ENCODE peak calls at places on chromosomes 4 and X, in four cellular contexts. R, O, D and G are unnamed samples.

GRCh38 chrX:41921492-41922124 is 1.7 kb downstream of the CASK start:
- DNase-seq in R (no peak), O (peak; percentile 73), D (peak; percentile 18), G (no peak)

GRCh38 chrX:107968623-107969022 is 13.5 kb downstream of the TEX13B start:
- DNase-seq in D (no peak), R (no peak), O (peak; percentile 51), G (no peak)

GRCh38 chrX:10158279-10158939 is 1.6 kb downstream of the CLCN4 start:
- DNase-seq in O (no peak), R (no peak), D (no peak), G (peak; percentile 5)

GRCh38 chrX:88655460-88655859 is 91.6 kb upstream of the CPXCR1 start:
- DNase-seq in O (no peak), R (no peak), D (no peak), G (no peak)

GRCh38 chrX:150352114-150352513 is 11.0 kb upstream of the MAMLD1 start:
- DNase-seq in O (peak; percentile 28), R (no peak), D (no peak), G (no peak)

GRCh38 chrX:15151267-15152196 is 118.4 kb downstream of the ASB9 start:
- DNase-seq in D (no peak), R (no peak), O (peak; percentile 23), G (no peak)

GRCh38 chr4:150135134-150135773 is 57.0 kb downstream of the DCLK2 start:
- DNase-seq in D (peak; percentile 43), O (no peak), R (no peak), G (no peak)

GRCh38 chr4:82774711-82775171 is 23.9 kb downstream of the SCD5 start:
- DNase-seq in D (no peak), O (no peak), R (no peak), G (no peak)

GRCh38 chr4:57320217-57320616 is 210.0 kb upstream of the IGFBP7 start:
- DNase-seq in O (no peak), D (no peak), R (no peak), G (no peak)

GRCh38 chr4:57184378-57185031 is 74.3 kb upstream of the IGFBP7 start:
- DNase-seq in O (no peak), D (no peak), R (no peak), G (no peak)

DNA sequence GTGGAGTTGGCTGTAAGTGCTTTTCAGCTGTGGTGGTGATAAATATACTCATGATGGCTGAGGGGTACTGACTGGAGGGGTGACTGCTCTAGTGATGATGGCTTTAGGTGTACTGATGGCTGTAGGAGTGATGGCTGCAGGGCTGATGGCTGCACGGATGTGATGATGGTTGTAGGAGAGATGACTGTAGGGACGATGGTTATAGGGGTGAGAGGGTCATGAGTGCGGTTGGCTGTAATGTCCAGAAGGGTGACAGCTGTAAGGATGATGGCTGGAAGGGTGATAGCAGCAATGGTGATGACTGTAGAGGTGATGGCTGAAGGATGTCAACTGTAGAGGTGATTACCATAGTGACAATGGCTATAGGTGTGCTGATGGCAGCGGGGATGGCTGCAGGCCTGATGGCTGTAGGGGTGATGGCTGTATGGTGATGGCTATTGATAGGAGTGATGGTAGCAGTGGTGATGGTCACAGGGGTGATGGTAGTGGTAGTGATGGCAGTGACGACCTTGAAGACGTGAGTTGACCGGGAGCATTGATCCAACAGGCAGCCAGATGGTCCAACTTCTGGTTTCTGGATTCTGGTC is 570 bp upstream of the SASH3 start:
- DNase-seq in O (no peak), D (no peak), R (no peak), G (no peak)
- H3K9ac ChIP-seq in O (no peak overlapping the region), D (peak overlapping the region; percentile 89), R (no peak overlapping the region), G (no peak overlapping the region)

DNA sequence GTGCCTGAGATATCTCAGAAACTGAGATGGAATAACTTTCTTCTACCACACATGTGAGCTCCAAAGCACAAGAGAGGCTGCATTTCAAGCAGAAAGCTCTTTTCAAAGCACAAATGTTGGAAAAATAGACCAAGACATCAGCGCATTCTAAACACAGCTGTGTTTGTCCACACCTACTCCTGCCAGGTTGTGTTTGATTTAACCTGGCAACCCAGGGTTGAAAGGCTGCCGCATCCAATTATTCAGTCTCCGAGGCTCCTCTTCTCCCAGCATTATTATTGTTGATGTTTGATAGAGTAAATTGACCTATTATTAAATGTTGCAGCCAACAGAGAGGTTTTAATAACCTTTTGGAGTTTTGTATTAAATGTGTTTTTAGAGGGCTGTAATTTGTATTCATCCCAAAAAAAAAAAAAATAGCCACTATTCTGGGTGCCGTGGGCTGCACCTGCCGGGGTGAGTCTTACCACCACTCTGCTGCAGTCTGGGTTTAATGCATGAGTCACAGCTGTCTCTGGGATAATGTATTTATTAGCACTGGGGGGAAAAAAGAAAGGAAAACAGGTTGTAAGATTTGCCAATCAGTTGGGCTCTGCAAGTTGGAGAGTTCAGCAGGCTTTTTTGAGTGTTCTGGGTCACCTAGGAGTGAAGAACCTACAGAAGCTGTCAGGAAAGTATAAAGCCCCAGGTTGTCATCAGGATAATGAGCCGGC is 105.2 kb upstream of the NOCT start:
- DNase-seq in D (no peak), R (no peak), O (peak; percentile 47), G (no peak)
- H3K9ac ChIP-seq in D (no peak overlapping the region), R (no peak overlapping the region), O (peak overlapping the region; percentile 35), G (no peak overlapping the region)

GRCh38 chr4:98664959-98665358 is 6.5 kb upstream of the TSPAN5 start:
- DNase-seq in D (no peak), O (no peak), R (no peak), G (no peak)
- H3K9ac ChIP-seq in D (no peak overlapping the region), O (no peak overlapping the region), R (no peak overlapping the region), G (no peak overlapping the region)

GRCh38 chr4:113756005-113756410 is 5.5 kb downstream of the CAMK2D start:
- DNase-seq in O (peak; percentile 74), R (no peak), D (no peak), G (no peak)

GRCh38 chr4:113760094-113760851 is 1.3 kb downstream of the CAMK2D start:
- DNase-seq in O (peak; percentile 59), D (peak; percentile 11), R (no peak), G (no peak)

GRCh38 chr4:113757486-113757885 is 4.1 kb downstream of the CAMK2D start:
- DNase-seq in O (no peak), R (no peak), D (no peak), G (no peak)

GRCh38 chr4:113759696-113760093 is 1.8 kb downstream of the CAMK2D start:
- DNase-seq in R (no peak), O (no peak), D (no peak), G (no peak)

GRCh38 chr4:113758361-113758760 is 3.2 kb downstream of the CAMK2D start:
- DNase-seq in R (no peak), O (peak; percentile 26), D (no peak), G (no peak)
- H3K9ac ChIP-seq in R (peak overlapping the region; percentile 14), O (peak overlapping the region; percentile 39), D (no peak overlapping the region), G (no peak overlapping the region)

DNA sequence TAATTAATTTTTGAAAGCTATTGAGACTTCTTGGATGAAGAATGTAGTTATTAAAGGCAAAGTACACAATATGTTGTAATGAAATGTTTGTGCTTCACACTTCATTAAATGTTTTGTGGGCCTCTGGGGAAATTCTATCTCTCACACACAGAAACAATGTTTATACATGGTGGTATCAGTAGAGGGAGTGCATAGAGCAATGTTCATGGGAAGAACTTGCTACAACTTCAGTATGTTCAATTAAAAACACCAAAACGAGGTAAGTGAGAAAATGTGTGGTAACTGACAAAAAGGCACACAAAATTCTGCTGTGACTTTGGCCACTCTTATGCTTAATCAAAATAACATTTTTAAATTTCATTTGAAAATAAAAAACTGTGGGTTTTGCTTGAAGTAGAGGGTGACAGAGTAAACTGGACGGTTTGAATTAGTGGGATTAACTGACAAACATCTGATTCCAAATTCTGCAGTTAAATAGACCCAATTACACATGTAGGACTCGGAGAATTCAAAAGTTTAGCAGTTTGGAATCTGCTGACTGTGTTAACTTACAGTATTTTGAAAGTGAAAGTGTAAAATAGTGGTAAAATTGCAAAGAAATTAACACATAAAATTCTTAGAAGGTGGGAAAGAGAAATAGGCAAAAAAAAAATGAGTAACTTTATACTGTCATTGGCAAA is 111.4 kb upstream of the TTC29 start:
- DNase-seq in O (no peak), D (peak; percentile 38), R (no peak), G (no peak)
- H3K9ac ChIP-seq in O (peak overlapping the region; percentile 27), D (no peak overlapping the region), R (no peak overlapping the region), G (no peak overlapping the region)

DNA sequence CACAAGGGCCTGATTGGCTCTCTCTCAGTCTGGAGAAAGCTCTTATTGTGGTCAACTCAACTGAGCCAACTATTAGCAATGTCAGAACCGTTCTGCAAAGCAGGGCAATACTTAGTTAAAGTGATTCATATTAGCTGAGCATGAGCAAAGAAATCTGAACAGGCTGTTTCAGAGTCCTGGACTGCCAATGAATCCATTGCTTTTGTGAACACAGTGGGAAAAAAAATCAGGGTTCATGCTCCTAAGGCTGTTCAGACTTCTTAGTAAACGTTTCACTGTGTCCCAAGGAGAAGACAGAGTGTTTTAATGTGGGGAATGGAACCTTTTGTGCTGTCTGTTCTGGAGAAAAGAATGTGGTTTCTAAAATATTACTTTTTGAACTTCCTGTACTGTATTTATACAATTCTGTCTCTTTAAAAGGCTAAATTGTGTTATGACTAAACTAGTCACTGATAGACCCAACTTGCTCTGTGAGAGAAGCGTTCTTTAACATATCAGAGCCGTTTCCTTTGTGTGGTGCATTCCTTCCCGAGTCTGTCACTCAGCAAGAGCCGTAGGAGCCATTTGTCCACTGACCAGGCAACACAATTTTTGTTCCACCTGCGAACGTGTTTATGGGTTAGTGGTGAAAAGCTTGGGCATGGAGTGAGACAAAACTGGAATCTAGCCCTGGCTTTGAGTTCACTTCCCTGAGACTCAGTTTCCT is 366.1 kb downstream of the FBXO8 start:
- DNase-seq in R (no peak), D (no peak), O (no peak), G (no peak)
- H3K9ac ChIP-seq in R (no peak overlapping the region), D (no peak overlapping the region), O (no peak overlapping the region), G (no peak overlapping the region)

DNA sequence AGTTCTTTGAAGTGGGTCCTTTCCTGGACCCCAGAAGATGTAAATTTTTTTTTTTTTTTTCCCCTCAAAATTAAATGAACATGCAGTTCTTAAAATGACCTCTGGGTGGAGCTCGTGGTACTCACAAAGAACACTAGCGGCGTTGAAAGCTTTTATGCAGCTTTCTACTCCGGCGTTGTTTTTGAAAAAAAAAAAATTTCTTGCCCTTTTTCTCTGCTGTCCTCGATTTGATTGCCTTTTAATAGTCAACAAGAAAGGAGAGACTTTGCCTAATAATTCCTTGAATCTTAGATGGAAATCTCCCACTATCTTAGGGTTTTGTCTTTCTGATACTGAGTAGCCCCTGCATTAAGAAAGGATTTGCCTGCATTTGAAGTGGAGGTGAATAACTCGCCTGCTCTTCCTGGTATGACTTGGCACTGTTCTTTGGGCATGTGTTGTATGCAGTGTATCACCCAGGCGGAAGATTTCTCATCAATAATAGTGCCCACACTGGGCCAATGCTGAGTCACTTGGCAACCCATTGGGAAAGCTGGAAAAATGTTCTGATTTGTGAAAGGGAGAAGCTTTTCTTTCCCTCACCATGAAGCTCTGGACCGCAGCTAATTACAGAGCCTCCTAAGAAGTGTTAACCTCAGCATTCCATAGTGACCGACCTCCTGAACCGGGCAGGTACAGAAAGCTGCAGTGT is 104.0 kb downstream of the PHEX start:
- DNase-seq in O (peak; percentile 79), D (peak; percentile 63), R (peak; percentile 16), G (peak; percentile 42)
- H3K9ac ChIP-seq in O (peak overlapping the region; percentile 82), D (peak overlapping the region; percentile 7), R (no peak overlapping the region), G (no peak overlapping the region)